ENCODE peak calls at places on chromosomes 4 and X, in six cellular contexts. X is GM12878, M is fibroblast of pulmonary artery, K is lower lobe of right lung, U is uterus, F is HFF-Myc. G is an unnamed sample.

GRCh38 chr4:87030606-87031441 is 96.0 kb downstream of the AFF1 start:
- DNase-seq in X (no peak), M (peak; percentile 56), K (no peak), U (no peak), F (no peak), G (no peak)

GRCh38 chrX:99722094-99722493 is 688.0 kb downstream of the PCDH19 start:
- DNase-seq in X (no peak), M (no peak), K (no peak), U (no peak), F (no peak), G (no peak)

GRCh38 chr4:118032691-118033090 is 1.6 kb upstream of the NDST3 start:
- DNase-seq in X (no peak), M (no peak), K (no peak), U (no peak), F (no peak), G (no peak)

GRCh38 chr4:5165419-5166369 is 114.4 kb downstream of the STK32B start:
- DNase-seq in X (no peak), M (peak; percentile 42), K (no peak), U (no peak), F (peak; percentile 16), G (no peak)

GRCh38 chrX:148593987-148594386 is 93.6 kb downstream of the AFF2 start:
- DNase-seq in X (no peak), M (no peak), K (no peak), U (no peak), F (no peak), G (no peak)

GRCh38 chr4:76784237-76784636 is 113.7 kb downstream of the SOWAHB start:
- DNase-seq in X (no peak), M (no peak), K (no peak), U (no peak), F (no peak), G (peak; percentile 40)

GRCh38 chrX:119502727-119503483 is 34.7 kb downstream of the SLC25A5 start:
- DNase-seq in X (no peak), M (peak; percentile 31), K (peak; percentile 72), U (no peak), F (no peak), G (peak; percentile 9)

GRCh38 chr4:41290486-41290885 is 33.8 kb downstream of the UCHL1 start:
- DNase-seq in X (no peak), M (no peak), K (no peak), U (no peak), F (no peak), G (no peak)

GRCh38 chr4:163554870-163555465 is 60.5 kb downstream of the TMA16 start:
- DNase-seq in X (no peak), M (peak; percentile 50), K (no peak), U (no peak), F (no peak), G (peak; percentile 40)

GRCh38 chr4:78687818-78688217 is 88.3 kb upstream of the BMP2K start:
- DNase-seq in X (no peak), M (no peak), K (no peak), U (no peak), F (no peak), G (no peak)

GRCh38 chr4:121688261-121688660 is 8.5 kb downstream of the ANXA5 start:
- DNase-seq in X (no peak), M (no peak), K (no peak), U (no peak), F (no peak), G (no peak)

GRCh38 chrX:103789004-103789403 is 12.4 kb downstream of the PLP1 start:
- DNase-seq in X (no peak), M (no peak), K (no peak), U (no peak), F (no peak), G (no peak)

GRCh38 chr4:123120473-123120872 is 198.1 kb upstream of the NUDT6 start:
- DNase-seq in X (no peak), M (peak; percentile 45), K (no peak), U (no peak), F (no peak), G (no peak)

GRCh38 chr4:7335363-7336066 is 99.2 kb downstream of the PSAPL1 start:
- DNase-seq in X (peak; percentile 1), M (peak; percentile 29), K (peak; percentile 89), U (peak; percentile 50), F (no peak), G (peak; percentile 63)

GRCh38 chr4:56995525-56995924 is 16.8 kb downstream of the POLR2B start:
- DNase-seq in X (no peak), M (peak; percentile 99), K (no peak), U (peak; percentile 75), F (no peak), G (no peak)

GRCh38 chrX:149950681-149951080 is 12.4 kb upstream of the EOLA2 start:
- DNase-seq in X (no peak), M (peak; percentile 75), K (no peak), U (no peak), F (peak; percentile 38), G (peak; percentile 21)

GRCh38 chrX:129549124-129549523 is 9.1 kb downstream of the OCRL start:
- DNase-seq in X (no peak), M (no peak), K (no peak), U (no peak), F (no peak), G (no peak)

GRCh38 chr4:123397276-123398150 is 918 bp downstream of the SPRY1 start:
- DNase-seq in X (no peak), M (peak; percentile 70), K (peak; percentile 76), U (peak; percentile 42), F (no peak), G (peak; percentile 47)

GRCh38 chr4:41859106-41859505 is 76.1 kb upstream of the TMEM33 start:
- DNase-seq in X (no peak), M (no peak), K (no peak), U (no peak), F (no peak), G (no peak)

GRCh38 chr4:49044270-49044669 is 58.2 kb downstream of the CWH43 start:
- DNase-seq in X (no peak), M (no peak), K (no peak), U (no peak), F (no peak), G (no peak)

GRCh38 chrX:123424546-123424945 is 240.5 kb downstream of the GRIA3 start:
- DNase-seq in X (peak; percentile 52), M (peak; percentile 36), K (no peak), U (no peak), F (no peak), G (peak; percentile 62)

GRCh38 chr4:1969928-1970723 is 38.6 kb downstream of the NELFA start:
- DNase-seq in X (no peak), M (no peak), K (peak; percentile 17), U (no peak), F (no peak), G (no peak)

GRCh38 chr4:16187455-16187854 is 38.8 kb downstream of the TAPT1 start:
- DNase-seq in X (no peak), M (no peak), K (no peak), U (no peak), F (no peak), G (no peak)

GRCh38 chr4:2259036-2259540 is 2.8 kb downstream of the MXD4 start:
- DNase-seq in X (no peak), M (no peak), K (peak; percentile 44), U (peak; percentile 32), F (no peak), G (no peak)

GRCh38 chr4:52925531-52925968 is 63.4 kb downstream of the RASL11B start:
- DNase-seq in X (no peak), M (peak; percentile 7), K (no peak), U (no peak), F (no peak), G (no peak)

GRCh38 chrX:43676960-43677582 is 21.0 kb downstream of the MAOA start:
- DNase-seq in X (no peak), M (peak; percentile 76), K (no peak), U (no peak), F (no peak), G (no peak)

GRCh38 chrX:24590111-24590510 is 57.0 kb downstream of the PCYT1B start:
- DNase-seq in X (no peak), M (no peak), K (no peak), U (no peak), F (no peak), G (no peak)

GRCh38 chrX:10512258-10512657 is 108.1 kb downstream of the MID1 start:
- DNase-seq in X (no peak), M (peak; percentile 36), K (no peak), U (no peak), F (no peak), G (no peak)

GRCh38 chr4:76526585-76526990 is 91.6 kb downstream of the SHROOM3 start:
- DNase-seq in X (no peak), M (peak; percentile 77), K (no peak), U (no peak), F (no peak), G (no peak)

GRCh38 chr4:17165256-17165655 is 266.8 kb upstream of the LDB2 start:
- DNase-seq in X (no peak), M (no peak), K (no peak), U (no peak), F (no peak), G (no peak)

GRCh38 chr4:39808231-39808749 is 110.4 kb downstream of the UBE2K start:
- DNase-seq in X (no peak), M (no peak), K (no peak), U (no peak), F (no peak), G (no peak)

GRCh38 chr4:6779667-6780565 is 2.6 kb upstream of the KIAA0232 start:
- DNase-seq in X (no peak), M (peak; percentile 50), K (no peak), U (peak; percentile 2), F (no peak), G (no peak)

GRCh38 chrX:114583646-114584433 is at the start of gene HTR2C:
- DNase-seq in X (no peak), M (no peak), K (no peak), U (no peak), F (no peak), G (no peak)
- H3K4me3 ChIP-seq in X (no peak within 1 kb of the TSS), M (no peak within 1 kb of the TSS), K (peak within 1 kb of the TSS; percentile 6), U (no peak within 1 kb of the TSS), F (no peak within 1 kb of the TSS), G (no peak within 1 kb of the TSS)

GRCh38 chr4:170198742-170199141 is 109.0 kb upstream of the AADAT start:
- DNase-seq in X (no peak), M (no peak), K (no peak), U (no peak), F (no peak), G (no peak)
- TF ChIP-seq CTCF in X (no peak), M (no peak), K (no peak), U (no peak), F (no peak), G (no peak)

GRCh38 chr4:69058410-69059059 is 37.7 kb upstream of the UGT2B7 start:
- DNase-seq in X (no peak), M (no peak), K (no peak), U (no peak), F (no peak), G (no peak)
- H3K4me3 ChIP-seq in X (peak overlapping the region; percentile 24), M (no peak overlapping the region), K (no peak overlapping the region), U (no peak overlapping the region), F (no peak overlapping the region), G (no peak overlapping the region)

DNA sequence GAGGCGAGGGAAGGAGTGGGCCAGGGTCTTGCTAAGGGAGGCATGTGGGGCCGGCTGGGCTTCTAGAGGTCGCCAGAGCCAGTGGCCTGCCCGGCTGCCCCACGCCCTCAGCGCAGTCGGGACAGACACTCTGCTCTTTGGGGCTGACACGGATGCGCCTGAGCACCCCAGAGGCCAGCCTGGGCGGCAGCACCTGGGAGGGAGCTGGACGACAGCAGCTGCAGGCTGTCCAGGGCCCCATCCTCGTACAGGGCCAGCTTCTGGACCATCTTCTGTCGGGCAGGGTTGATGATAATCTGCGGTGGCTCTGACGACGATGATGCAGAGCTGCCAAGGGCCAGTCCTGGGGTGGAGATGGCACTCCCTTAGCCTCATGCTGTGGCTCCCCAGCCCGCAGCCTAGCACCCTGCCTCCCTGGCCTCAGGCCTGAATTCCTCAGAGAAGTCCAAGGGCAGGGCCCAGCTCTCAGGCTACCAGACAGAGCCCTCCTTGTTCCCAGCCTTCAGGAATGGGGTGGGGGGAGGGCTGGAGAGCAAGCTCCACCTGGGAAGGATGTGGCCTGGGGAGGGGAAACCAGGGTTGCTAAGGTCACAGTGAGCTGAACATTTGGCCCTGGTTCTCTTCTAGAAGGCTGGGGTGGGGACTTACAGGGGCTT is 7.2 kb downstream of the IRAK1 start:
- DNase-seq in X (no peak), M (peak; percentile 14), K (peak; percentile 60), U (no peak), F (no peak), G (no peak)
- TF ChIP-seq CTCF in X (no peak), M (no peak), K (no peak), U (no peak), F (no peak), G (no peak)

G was measured in GM12865.